ENCODE peak calls at places on chromosomes 12 and 14, in eight cellular contexts. U, Y, O, N, T, X, V and Z are unnamed samples.
A peak's percentile ranks its signal among the peaks of the same experiment; 100 is the strongest.

GRCh38 chr14:96844857-96845570 is 47.8 kb downstream of the VRK1 start:
- DNase-seq in U (no peak), Y (no peak), O (no peak), N (no peak), T (no peak), X (no peak), V (no peak), Z (no peak)

GRCh38 chr12:7127916-7128626 is 618 bp downstream of the RBP5 start:
- DNase-seq in U (no peak), Y (peak; percentile 74), O (no peak), N (peak; percentile 32), T (no peak), X (no peak), V (no peak), Z (no peak)

GRCh38 chr14:21070610-21071224 is 613 bp downstream of the ARHGEF40 start:
- DNase-seq in U (peak; percentile 25), Y (peak; percentile 69), O (peak; percentile 74), N (no peak), T (peak; percentile 37), X (peak; percentile 60), V (no peak), Z (peak; percentile 38)

GRCh38 chr14:50051106-50051505 is 65.3 kb downstream of the VCPKMT start:
- DNase-seq in U (no peak), Y (no peak), O (no peak), N (no peak), T (no peak), X (no peak), V (no peak), Z (no peak)

GRCh38 chr12:19689801-19690472 is 250.6 kb downstream of the AEBP2 start:
- DNase-seq in U (no peak), Y (no peak), O (no peak), N (no peak), T (peak; percentile 33), X (no peak), V (no peak), Z (no peak)

GRCh38 chr12:87441511-87441910 is 587.7 kb downstream of the C12orf50 start:
- DNase-seq in U (no peak), Y (no peak), O (no peak), N (no peak), T (no peak), X (peak; percentile 27), V (no peak), Z (no peak)

GRCh38 chr12:54053625-54054441 is at the start of gene HOXC4:
- DNase-seq in U (no peak), Y (no peak), O (peak; percentile 61), N (no peak), T (no peak), X (peak; percentile 22), V (peak; percentile 95), Z (peak; percentile 29)

GRCh38 chr12:1863823-1864222 is 43.5 kb downstream of the LRTM2 start:
- DNase-seq in U (no peak), Y (no peak), O (no peak), N (no peak), T (no peak), X (no peak), V (no peak), Z (no peak)

GRCh38 chr14:33432407-33433023 is 493.8 kb downstream of the NPAS3 start:
- DNase-seq in U (no peak), Y (peak; percentile 42), O (no peak), N (no peak), T (no peak), X (peak; percentile 62), V (peak; percentile 81), Z (peak; percentile 19)

GRCh38 chr14:92615451-92615850 is 101.9 kb downstream of the RIN3 start:
- DNase-seq in U (peak; percentile 90), Y (no peak), O (no peak), N (no peak), T (no peak), X (no peak), V (no peak), Z (no peak)

GRCh38 chr14:23182372-23183014 is 967 bp downstream of the SLC7A8 start:
- DNase-seq in U (peak; percentile 27), Y (no peak), O (peak; percentile 74), N (peak; percentile 75), T (peak; percentile 29), X (no peak), V (peak; percentile 59), Z (peak; percentile 40)

GRCh38 chr12:104567832-104568490 is 111.2 kb downstream of the CHST11 start:
- DNase-seq in U (no peak), Y (no peak), O (no peak), N (no peak), T (no peak), X (no peak), V (no peak), Z (no peak)

GRCh38 chr12:12776261-12776660 is 9.2 kb upstream of the APOLD1 start:
- DNase-seq in U (no peak), Y (peak; percentile 13), O (no peak), N (peak; percentile 80), T (peak; percentile 52), X (peak; percentile 27), V (no peak), Z (no peak)

GRCh38 chr12:65740506-65740872 is 83.8 kb upstream of the HMGA2 start:
- DNase-seq in U (no peak), Y (no peak), O (no peak), N (no peak), T (no peak), X (peak; percentile 16), V (no peak), Z (no peak)

GRCh38 chr14:55131782-55132181 is 2.7 kb downstream of the LGALS3 start:
- DNase-seq in U (no peak), Y (no peak), O (no peak), N (no peak), T (peak; percentile 42), X (peak; percentile 16), V (no peak), Z (no peak)

GRCh38 chr12:55728185-55728931 is 451 bp downstream of the CD63 start:
- DNase-seq in U (no peak), Y (no peak), O (peak; percentile 90), N (peak; percentile 67), T (peak; percentile 79), X (peak; percentile 84), V (peak; percentile 62), Z (no peak)

GRCh38 chr14:68076451-68076850 is 256.9 kb downstream of the RAD51B start:
- DNase-seq in U (no peak), Y (peak; percentile 5), O (no peak), N (no peak), T (no peak), X (no peak), V (no peak), Z (no peak)

GRCh38 chr14:95770777-95771176 is 56.9 kb upstream of the TCL1A start:
- DNase-seq in U (peak; percentile 4), Y (no peak), O (no peak), N (no peak), T (peak; percentile 10), X (no peak), V (no peak), Z (no peak)

GRCh38 chr14:79856357-79856756 is 354.9 kb downstream of the DIO2 start:
- DNase-seq in U (no peak), Y (no peak), O (no peak), N (no peak), T (no peak), X (peak; percentile 66), V (no peak), Z (no peak)

GRCh38 chr12:1776139-1776975 is 44.0 kb upstream of the LRTM2 start:
- DNase-seq in U (no peak), Y (no peak), O (no peak), N (no peak), T (no peak), X (peak; percentile 60), V (no peak), Z (no peak)

GRCh38 chr12:44889871-44890270 is 13.8 kb upstream of the NELL2 start:
- DNase-seq in U (no peak), Y (no peak), O (no peak), N (no peak), T (no peak), X (no peak), V (no peak), Z (no peak)